ENCODE peak calls at places on chromosomes 5 and 9, in seven cellular contexts. K, G, O, N, S, M and W are unnamed samples.

GRCh38 chr5:123120197-123120596 is 31.2 kb downstream of the PRDM6 start:
- DNase-seq in K (peak), G (peak), O (no peak), N (peak), S (no peak), M (no peak), W (peak)

GRCh38 chr9:24257726-24258125 is 288.0 kb downstream of the IZUMO3 start:
- DNase-seq in K (no peak), G (no peak), O (no peak), N (no peak), S (no peak), M (no peak), W (no peak)

GRCh38 chr5:136724161-136724560 is 358.8 kb upstream of the TRPC7 start:
- DNase-seq in K (no peak), G (no peak), O (no peak), N (no peak), S (no peak), M (no peak), W (peak)

GRCh38 chr5:140785905-140786686 is at the start of gene PCDHA1:
- DNase-seq in K (no peak), G (peak), O (no peak), N (peak), S (no peak), M (no peak), W (peak)

GRCh38 chr5:179824745-179825112 is 4.0 kb downstream of the SQSTM1 start:
- DNase-seq in K (no peak), G (peak), O (no peak), N (no peak), S (no peak), M (no peak), W (no peak)

GRCh38 chr5:51371052-51371451 is 12.2 kb upstream of the ISL1 start:
- DNase-seq in K (no peak), G (no peak), O (no peak), N (no peak), S (no peak), M (no peak), W (no peak)

GRCh38 chr5:124596595-124597388 is 149.6 kb downstream of the ZNF608 start:
- DNase-seq in K (peak), G (no peak), O (no peak), N (peak), S (no peak), M (peak), W (peak)

GRCh38 chr5:101995585-101995984 is 300.5 kb downstream of the SLCO4C1 start:
- DNase-seq in K (no peak), G (no peak), O (no peak), N (no peak), S (no peak), M (no peak), W (peak)

GRCh38 chr9:72734631-72735030 is 213.2 kb downstream of the TMC1 start:
- DNase-seq in K (no peak), G (no peak), O (no peak), N (no peak), S (no peak), M (no peak), W (no peak)

GRCh38 chr5:39076101-39076756 is 2.0 kb upstream of the RICTOR start:
- DNase-seq in K (no peak), G (no peak), O (no peak), N (no peak), S (no peak), M (no peak), W (no peak)

GRCh38 chr9:567128-567745 is 274.3 kb upstream of the DMRT1 start:
- DNase-seq in K (no peak), G (no peak), O (no peak), N (no peak), S (peak), M (no peak), W (no peak)

GRCh38 chr9:5688109-5688508 is 59.2 kb downstream of the RIC1 start:
- DNase-seq in K (no peak), G (no peak), O (no peak), N (peak), S (no peak), M (no peak), W (no peak)

GRCh38 chr5:14532180-14532579 is 49.4 kb upstream of the OTULINL start:
- DNase-seq in K (no peak), G (no peak), O (no peak), N (no peak), S (no peak), M (no peak), W (no peak)

GRCh38 chr9:100554935-100555401 is 22.9 kb upstream of the CAVIN4 start:
- DNase-seq in K (no peak), G (no peak), O (no peak), N (no peak), S (no peak), M (no peak), W (no peak)

GRCh38 chr5:6291961-6292360 is 86.4 kb downstream of the MED10 start:
- DNase-seq in K (peak), G (no peak), O (no peak), N (peak), S (no peak), M (peak), W (no peak)

GRCh38 chr5:179270581-179271300 is 74.5 kb downstream of the ADAMTS2 start:
- DNase-seq in K (no peak), G (peak), O (no peak), N (no peak), S (no peak), M (no peak), W (no peak)

GRCh38 chr5:95712347-95712958 is 18.7 kb upstream of the RHOBTB3 start:
- DNase-seq in K (peak), G (peak), O (no peak), N (peak), S (no peak), M (no peak), W (no peak)

GRCh38 chr9:30723656-30724055 is 1660.8 kb upstream of the ACO1 start:
- DNase-seq in K (no peak), G (no peak), O (no peak), N (no peak), S (no peak), M (no peak), W (no peak)

GRCh38 chr9:135463140-135463539 is 16.4 kb upstream of the PPP1R26 start:
- DNase-seq in K (peak), G (no peak), O (no peak), N (peak), S (no peak), M (no peak), W (no peak)

GRCh38 chr5:96909435-96909834 is 26.4 kb upstream of the LNPEP start:
- DNase-seq in K (no peak), G (no peak), O (no peak), N (no peak), S (no peak), M (peak), W (no peak)

GRCh38 chr5:123094227-123094918 is 5.3 kb downstream of the PRDM6 start:
- DNase-seq in K (no peak), G (peak), O (no peak), N (no peak), S (no peak), M (no peak), W (no peak)

GRCh38 chr5:89435347-89435746 is 552.4 kb upstream of the MEF2C start:
- DNase-seq in K (no peak), G (no peak), O (no peak), N (no peak), S (peak), M (no peak), W (no peak)

DNA sequence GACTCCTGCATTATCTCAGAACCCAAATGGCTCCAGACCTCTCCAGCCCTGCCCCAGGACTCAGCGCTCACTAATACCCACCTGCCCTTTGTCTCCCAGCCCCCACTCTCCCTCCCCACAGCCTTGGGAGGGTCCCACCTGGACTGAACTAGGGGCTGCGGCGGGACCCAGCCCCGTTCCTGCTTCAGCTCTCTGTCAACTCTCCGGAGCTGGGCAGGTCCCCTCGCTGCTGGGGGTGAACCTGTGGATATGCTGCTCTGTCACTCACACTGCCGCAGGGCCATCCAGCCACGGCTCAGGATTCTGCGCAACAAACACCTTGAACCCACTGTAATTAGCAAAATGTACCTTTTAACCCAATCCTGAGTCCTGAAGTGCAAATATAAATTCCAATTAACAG is 36.8 kb downstream of the NDUFS6 start:
- DNase-seq in K (no peak), G (no peak), O (no peak), N (no peak), S (no peak), M (no peak), W (no peak)
- TF ChIP-seq JUND in K (no peak), G (no peak), O (no peak), N (no peak), S (no peak), M (no peak), W (no peak)

GRCh38 chr5:55063220-55063863 is 39.1 kb upstream of the GZMA start:
- DNase-seq in K (no peak), G (no peak), O (no peak), N (no peak), S (no peak), M (no peak), W (no peak)
- TF ChIP-seq JUND in K (no peak), G (peak), O (no peak), N (no peak), S (no peak), M (no peak), W (no peak)

DNA sequence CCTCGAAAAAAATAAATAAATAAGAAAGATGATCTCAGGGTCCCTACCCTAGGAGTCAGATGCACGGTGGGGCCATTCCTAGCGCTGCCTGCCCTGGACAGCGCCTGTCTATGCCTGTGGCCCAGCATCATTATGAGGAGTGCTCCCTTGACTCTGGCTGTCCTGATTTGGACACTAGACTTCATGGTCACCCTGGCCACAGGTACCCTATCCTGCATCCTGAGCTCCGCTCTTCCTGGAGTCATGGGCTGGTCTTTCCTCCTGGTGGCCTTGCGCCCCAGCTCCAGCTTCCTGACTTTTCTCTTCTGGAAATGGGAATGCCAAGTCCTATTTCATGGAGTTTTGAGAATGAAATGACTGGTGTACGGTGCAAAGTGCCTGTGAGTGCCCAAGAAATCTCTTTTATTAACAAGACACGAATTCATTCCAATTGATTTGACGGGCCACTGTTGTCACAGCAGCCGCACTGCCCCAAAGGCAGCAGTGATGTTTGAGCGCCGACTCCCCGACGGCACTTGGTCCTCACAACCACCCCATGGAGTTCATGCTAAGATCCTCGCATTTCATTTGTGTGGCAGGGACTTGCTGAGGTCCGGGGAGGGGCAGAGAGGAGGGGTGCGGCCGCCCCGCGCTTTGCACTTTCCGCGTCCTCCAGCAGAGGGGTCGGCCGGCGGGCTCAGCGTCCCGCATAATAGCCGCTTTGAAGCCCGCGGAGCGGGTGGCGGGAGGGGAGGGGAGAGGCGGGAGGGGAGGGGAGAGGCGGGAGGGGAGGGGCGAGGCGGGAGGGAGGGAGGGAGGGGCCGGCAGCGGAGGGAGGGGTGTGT is 453 bp upstream of the AIF1L start:
- DNase-seq in K (peak), G (peak), O (peak), N (peak), S (no peak), M (peak), W (peak)
- TF ChIP-seq JUND in K (no peak), G (no peak), O (no peak), N (no peak), S (no peak), M (no peak), W (no peak)

GRCh38 chr5:80217667-80218066 is 38.2 kb downstream of the SERINC5 start:
- DNase-seq in K (no peak), G (no peak), O (no peak), N (no peak), S (no peak), M (no peak), W (no peak)

GRCh38 chr5:80216753-80217596 is 38.9 kb downstream of the SERINC5 start:
- DNase-seq in K (no peak), G (no peak), O (no peak), N (no peak), S (no peak), M (no peak), W (no peak)

GRCh38 chr5:80215523-80215922 is 40.3 kb downstream of the SERINC5 start:
- DNase-seq in K (no peak), G (no peak), O (no peak), N (no peak), S (no peak), M (peak), W (no peak)

GRCh38 chr5:80213467-80213866 is 42.4 kb downstream of the SERINC5 start:
- DNase-seq in K (no peak), G (no peak), O (no peak), N (no peak), S (no peak), M (no peak), W (no peak)

GRCh38 chr5:80216096-80216495 is 39.8 kb downstream of the SERINC5 start:
- DNase-seq in K (no peak), G (no peak), O (no peak), N (no peak), S (no peak), M (no peak), W (no peak)
- TF ChIP-seq JUND in K (no peak), G (no peak), O (no peak), N (no peak), S (no peak), M (no peak), W (no peak)

DNA sequence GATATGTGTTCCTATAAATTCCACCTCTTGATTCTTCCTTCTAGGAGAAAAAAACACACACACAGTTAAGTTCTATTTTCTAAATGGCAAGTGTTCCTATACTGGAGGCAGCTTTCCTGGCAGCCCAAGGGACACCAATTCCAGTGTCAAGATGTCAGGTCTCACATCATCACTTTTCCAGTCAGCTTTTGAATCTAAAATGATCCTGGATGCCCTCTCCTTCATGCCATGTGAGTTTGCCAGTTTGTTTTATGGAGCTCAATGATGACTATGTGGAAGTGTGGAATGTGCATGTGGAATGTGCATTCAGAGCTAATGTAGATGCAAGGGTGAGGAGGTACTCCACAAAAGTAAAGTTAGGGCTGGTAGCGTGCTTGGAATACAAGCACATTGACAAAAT is 269.3 kb upstream of the NMUR2 start:
- DNase-seq in K (no peak), G (no peak), O (no peak), N (no peak), S (no peak), M (no peak), W (no peak)
- TF ChIP-seq JUND in K (no peak), G (no peak), O (no peak), N (no peak), S (no peak), M (no peak), W (no peak)

GRCh38 chr9:137136261-137136925 is 2.6 kb upstream of the GRIN1 start:
- DNase-seq in K (no peak), G (no peak), O (peak), N (no peak), S (no peak), M (no peak), W (no peak)

GRCh38 chr9:137139468-137140150 is 655 bp downstream of the GRIN1 start:
- DNase-seq in K (no peak), G (no peak), O (no peak), N (no peak), S (no peak), M (no peak), W (no peak)

GRCh38 chr9:137138701-137139467 is at the start of gene GRIN1:
- DNase-seq in K (no peak), G (peak), O (peak), N (peak), S (no peak), M (no peak), W (peak)

GRCh38 chr9:137138058-137138697 is 776 bp upstream of the GRIN1 start:
- DNase-seq in K (no peak), G (peak), O (peak), N (peak), S (no peak), M (no peak), W (no peak)

GRCh38 chr9:137136926-137137607 is 1.9 kb upstream of the GRIN1 start:
- DNase-seq in K (no peak), G (no peak), O (no peak), N (no peak), S (no peak), M (no peak), W (no peak)
- TF ChIP-seq JUND in K (no peak), G (no peak), O (no peak), N (no peak), S (no peak), M (no peak), W (no peak)